ENCODE peak calls at places on chromosome 3, in seven cellular contexts. P, Q, V, D, O, G and T are unnamed samples.

GRCh38 chr3:44074181-44074580 is 167.5 kb upstream of the TOPAZ1 start:
- DNase-seq in P (no peak), Q (no peak), V (no peak), D (peak), O (no peak), G (no peak), T (peak)

GRCh38 chr3:159804726-159805410 is 183.8 kb upstream of the IL12A start:
- DNase-seq in P (peak), Q (no peak), V (peak), D (peak), O (peak), G (peak), T (peak)

GRCh38 chr3:53740946-53741345 is 105.3 kb downstream of the CHDH start:
- DNase-seq in P (no peak), Q (no peak), V (no peak), D (no peak), O (no peak), G (no peak), T (no peak)

GRCh38 chr3:59127071-59127470 is 77.2 kb upstream of the CFAP20DC start:
- DNase-seq in P (no peak), Q (no peak), V (peak), D (peak), O (no peak), G (peak), T (peak)

GRCh38 chr3:156681003-156681402 is 6.6 kb downstream of the TIPARP start:
- DNase-seq in P (no peak), Q (no peak), V (peak), D (peak), O (peak), G (peak), T (peak)

GRCh38 chr3:69353492-69353891 is 32.4 kb downstream of the FRMD4B start:
- DNase-seq in P (no peak), Q (no peak), V (no peak), D (no peak), O (peak), G (no peak), T (peak)

GRCh38 chr3:29281265-29282228 is 676 bp downstream of the RBMS3 start:
- DNase-seq in P (no peak), Q (no peak), V (peak), D (peak), O (peak), G (peak), T (peak)

GRCh38 chr3:193847402-193847801 is 254.4 kb downstream of the OPA1 start:
- DNase-seq in P (no peak), Q (no peak), V (no peak), D (no peak), O (no peak), G (no peak), T (no peak)

GRCh38 chr3:16723994-16724393 is 118.8 kb upstream of the DAZL start:
- DNase-seq in P (no peak), Q (no peak), V (peak), D (peak), O (no peak), G (peak), T (peak)

DNA sequence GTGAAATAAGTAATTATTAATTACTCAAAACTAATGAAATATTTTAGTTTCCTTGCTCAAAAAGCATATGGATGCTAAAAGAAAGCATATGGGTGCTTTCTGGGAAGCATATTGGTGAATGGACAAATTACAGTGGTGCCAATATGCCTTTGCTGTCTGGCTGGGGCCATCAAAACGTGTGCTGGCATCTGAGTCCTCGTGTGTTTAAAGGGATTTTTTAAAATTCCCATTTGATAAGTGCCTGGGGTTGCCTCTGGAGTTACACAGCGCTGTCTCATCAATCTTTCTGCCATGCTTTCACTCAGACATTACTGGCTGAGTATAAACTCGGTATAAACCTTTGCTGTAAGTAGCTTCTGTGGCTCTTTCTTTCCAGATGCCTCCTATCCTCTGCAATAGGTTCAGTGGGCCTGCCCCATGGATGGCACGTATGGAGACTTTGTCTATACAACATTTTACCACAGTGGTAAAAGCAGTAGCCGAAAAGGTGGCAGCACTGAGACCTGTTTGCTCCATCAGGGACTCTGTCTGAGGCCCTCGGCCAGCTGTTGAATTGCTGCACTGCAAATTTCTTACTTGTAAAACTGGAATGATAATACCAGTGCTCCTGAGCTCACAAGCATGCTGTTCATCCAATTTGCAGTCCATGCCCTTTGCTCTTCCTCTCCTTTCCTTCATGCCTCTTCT is 195.5 kb downstream of the LPP start:
- DNase-seq in P (no peak), Q (no peak), V (no peak), D (peak), O (no peak), G (no peak), T (peak)
- TF ChIP-seq CTCF in P (no peak), Q (no peak), V (peak), D (no peak), O (peak), G (no peak), T (peak)

GRCh38 chr3:101200461-101200860 is 119.9 kb downstream of the IMPG2 start:
- DNase-seq in P (no peak), Q (no peak), V (no peak), D (no peak), O (no peak), G (no peak), T (no peak)

GRCh38 chr3:101193957-101194356 is 126.4 kb downstream of the IMPG2 start:
- DNase-seq in P (no peak), Q (no peak), V (peak), D (peak), O (no peak), G (peak), T (peak)

DNA sequence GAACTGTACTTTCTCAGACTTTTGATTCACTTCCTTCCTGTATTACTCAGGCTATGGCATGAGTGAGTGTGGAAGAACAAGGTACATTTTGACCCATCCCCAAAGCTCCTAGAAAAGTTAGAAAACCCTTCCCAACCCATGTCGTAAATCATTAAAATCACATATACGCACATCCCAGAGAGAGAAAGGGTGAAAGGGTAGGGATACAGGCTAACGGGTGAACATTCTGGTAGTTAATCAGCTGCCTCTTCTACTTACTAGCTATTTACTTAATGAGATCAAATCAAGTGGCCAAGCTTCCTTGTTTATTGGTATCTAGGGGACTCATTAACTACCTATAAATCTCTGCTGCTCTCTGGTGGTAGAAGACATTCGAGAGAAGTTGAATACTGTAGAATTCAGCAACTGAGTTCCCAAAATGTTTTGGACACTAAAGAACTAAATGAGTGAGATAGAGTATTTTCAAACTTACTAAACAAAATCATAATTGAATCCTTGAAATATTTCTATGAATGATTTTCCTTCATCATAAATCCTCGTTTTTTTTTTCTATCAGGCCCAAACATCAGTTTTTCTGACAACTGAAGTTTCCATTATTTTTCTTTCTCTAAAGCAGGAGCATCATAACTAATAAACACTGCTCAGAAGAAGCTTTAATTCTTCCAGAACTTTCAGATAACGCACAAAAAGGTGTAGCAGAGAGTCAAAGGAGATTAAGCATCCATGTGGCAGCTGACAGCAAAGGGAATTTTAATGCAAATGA is 124.2 kb downstream of the IMPG2 start:
- DNase-seq in P (no peak), Q (no peak), V (peak), D (peak), O (no peak), G (peak), T (peak)
- TF ChIP-seq CTCF in P (peak), Q (no peak), V (peak), D (peak), O (peak), G (peak), T (peak)

DNA sequence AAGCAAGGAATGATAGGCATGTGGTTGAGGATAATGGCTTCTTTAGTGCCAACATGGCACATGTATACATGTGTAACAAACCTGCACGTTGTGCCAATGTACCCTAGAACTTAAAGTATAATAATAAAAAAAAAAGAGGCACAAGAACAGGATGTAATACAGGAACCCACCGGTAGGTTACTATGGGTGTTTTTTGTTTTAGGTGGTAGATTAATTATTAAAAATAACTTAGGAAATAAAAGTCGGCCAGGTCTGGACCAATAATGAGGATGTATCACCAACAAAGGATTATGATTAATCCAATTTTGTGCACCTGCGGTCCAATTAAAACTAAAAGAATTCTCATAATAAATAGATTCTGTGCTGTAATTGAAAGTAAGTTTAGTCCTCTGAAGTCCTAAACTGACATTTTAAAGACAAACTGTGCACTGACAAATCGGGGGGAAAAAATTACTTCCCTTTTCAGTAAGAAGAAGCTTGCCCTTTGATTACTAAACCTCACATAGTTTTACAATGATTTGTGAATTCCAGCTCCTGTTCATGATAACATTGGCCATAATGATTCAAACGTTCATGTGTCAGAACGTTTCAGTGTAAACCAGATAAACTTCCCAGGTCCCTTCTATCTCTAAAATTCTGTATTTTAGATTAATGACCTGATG is 62.2 kb downstream of the CASR start:
- DNase-seq in P (no peak), Q (no peak), V (peak), D (peak), O (no peak), G (peak), T (peak)
- TF ChIP-seq CTCF in P (no peak), Q (peak), V (no peak), D (no peak), O (no peak), G (no peak), T (peak)

GRCh38 chr3:127394031-127394430 is 106.2 kb upstream of the PRR20G start:
- DNase-seq in P (no peak), Q (no peak), V (no peak), D (no peak), O (no peak), G (no peak), T (no peak)
- TF ChIP-seq CTCF in P (no peak), Q (no peak), V (no peak), D (no peak), O (no peak), G (no peak), T (no peak)

GRCh38 chr3:195133462-195133861 is 137.5 kb downstream of the XXYLT1 start:
- DNase-seq in P (no peak), Q (no peak), V (no peak), D (peak), O (no peak), G (peak), T (no peak)

GRCh38 chr3:195129072-195129643 is 141.8 kb downstream of the XXYLT1 start:
- DNase-seq in P (no peak), Q (no peak), V (no peak), D (no peak), O (no peak), G (no peak), T (no peak)

GRCh38 chr3:195128255-195129071 is 142.5 kb downstream of the XXYLT1 start:
- DNase-seq in P (no peak), Q (no peak), V (peak), D (no peak), O (no peak), G (peak), T (no peak)

GRCh38 chr3:195129644-195130492 is 141.1 kb downstream of the XXYLT1 start:
- DNase-seq in P (no peak), Q (no peak), V (peak), D (peak), O (no peak), G (peak), T (peak)

GRCh38 chr3:195131149-195131548 is 139.8 kb downstream of the XXYLT1 start:
- DNase-seq in P (no peak), Q (no peak), V (no peak), D (peak), O (no peak), G (no peak), T (no peak)
- TF ChIP-seq CTCF in P (no peak), Q (no peak), V (no peak), D (no peak), O (no peak), G (no peak), T (no peak)

GRCh38 chr3:197456271-197457091 is 99.3 kb downstream of the BDH1 start:
- DNase-seq in P (peak), Q (no peak), V (peak), D (peak), O (peak), G (peak), T (peak)

GRCh38 chr3:197460002-197460401 is 95.8 kb downstream of the BDH1 start:
- DNase-seq in P (no peak), Q (no peak), V (no peak), D (no peak), O (no peak), G (no peak), T (no peak)

GRCh38 chr3:197458906-197459470 is 96.8 kb downstream of the BDH1 start:
- DNase-seq in P (no peak), Q (no peak), V (no peak), D (no peak), O (no peak), G (no peak), T (no peak)

GRCh38 chr3:197460639-197461038 is 95.1 kb downstream of the BDH1 start:
- DNase-seq in P (no peak), Q (no peak), V (no peak), D (no peak), O (no peak), G (no peak), T (no peak)

DNA sequence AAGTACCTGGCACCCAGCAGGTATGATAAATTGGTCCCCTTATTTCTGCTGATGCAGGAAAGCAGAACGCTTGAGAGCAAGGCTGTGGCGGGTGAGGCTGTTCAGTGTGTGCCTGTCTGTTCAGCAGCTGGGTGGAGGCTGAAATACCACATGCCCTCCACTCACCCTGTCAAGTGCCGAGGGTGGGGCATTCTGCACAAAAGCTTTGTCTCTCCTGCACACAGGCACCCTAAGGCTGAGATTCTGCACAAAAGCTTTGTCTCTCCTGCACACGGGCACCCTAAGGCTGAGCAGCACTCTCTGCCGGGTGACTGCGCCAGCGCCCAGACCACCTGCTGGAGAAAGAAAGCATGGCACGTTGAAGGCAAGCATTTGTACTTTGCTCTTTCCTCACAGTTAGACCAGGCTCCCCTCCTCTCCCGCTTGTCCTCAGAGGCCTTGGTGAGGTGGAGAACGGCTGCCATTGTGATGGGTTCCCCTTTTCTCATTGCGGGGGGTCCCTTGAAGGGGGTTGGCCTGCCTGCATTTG is 97.5 kb downstream of the BDH1 start:
- DNase-seq in P (no peak), Q (no peak), V (no peak), D (peak), O (no peak), G (peak), T (peak)
- TF ChIP-seq CTCF in P (peak), Q (no peak), V (peak), D (peak), O (peak), G (peak), T (peak)